ENCODE peak calls at places on chromosome 16, in nine cellular contexts. H, M, Z, X, G, L, N, T and K are unnamed samples.

GRCh38 chr16:35745191-35745590 is 2285.8 kb downstream of the TP53TG3F start:
- DNase-seq in H (no peak), M (no peak), Z (no peak), X (no peak), G (no peak), L (no peak), N (no peak), T (no peak), K (no peak)

GRCh38 chr16:13316008-13316407 is 414.6 kb downstream of the SHISA9 start:
- DNase-seq in H (no peak), M (no peak), Z (no peak), X (no peak), G (no peak), L (no peak), N (no peak), T (no peak), K (no peak)

GRCh38 chr16:19003935-19004334 is 20.2 kb downstream of the TMC7 start:
- DNase-seq in H (no peak), M (no peak), Z (no peak), X (no peak), G (no peak), L (no peak), N (no peak), T (no peak), K (no peak)

GRCh38 chr16:66551788-66552287 is 538 bp upstream of the CKLF start:
- DNase-seq in H (no peak), M (peak; percentile 26), Z (peak; percentile 26), X (no peak), G (no peak), L (no peak), N (peak; percentile 38), T (no peak), K (no peak)

GRCh38 chr16:70709457-70709856 is 23.6 kb upstream of the MTSS2 start:
- DNase-seq in H (no peak), M (no peak), Z (no peak), X (no peak), G (no peak), L (no peak), N (no peak), T (no peak), K (no peak)

GRCh38 chr16:86534779-86535605 is 20.0 kb downstream of the MTHFSD start:
- DNase-seq in H (no peak), M (no peak), Z (no peak), X (no peak), G (no peak), L (no peak), N (no peak), T (no peak), K (no peak)

GRCh38 chr16:3020604-3021448 is 658 bp downstream of the TNFRSF12A start:
- DNase-seq in H (no peak), M (peak; percentile 44), Z (peak; percentile 89), X (no peak), G (peak; percentile 94), L (peak; percentile 96), N (no peak), T (no peak), K (peak; percentile 93)

GRCh38 chr16:138049-138417 is 440 bp downstream of the NPRL3 start:
- DNase-seq in H (no peak), M (peak; percentile 56), Z (peak; percentile 51), X (peak; percentile 32), G (peak; percentile 72), L (peak; percentile 36), N (peak; percentile 56), T (no peak), K (peak; percentile 82)

GRCh38 chr16:28326881-28327610 is 34.7 kb downstream of the SBK1 start:
- DNase-seq in H (no peak), M (peak; percentile 82), Z (peak; percentile 57), X (peak; percentile 63), G (peak; percentile 79), L (peak; percentile 77), N (peak; percentile 86), T (peak; percentile 30), K (peak; percentile 80)

GRCh38 chr16:81524382-81524781 is 79.8 kb downstream of the CMIP start:
- DNase-seq in H (no peak), M (no peak), Z (no peak), X (peak; percentile 54), G (peak; percentile 53), L (no peak), N (no peak), T (no peak), K (no peak)

GRCh38 chr16:57318240-57318970 is 33.9 kb upstream of the PLLP start:
- DNase-seq in H (no peak), M (no peak), Z (no peak), X (no peak), G (no peak), L (peak; percentile 74), N (no peak), T (no peak), K (peak; percentile 55)

GRCh38 chr16:85420501-85421337 is 192.4 kb upstream of the GSE1 start:
- DNase-seq in H (no peak), M (peak; percentile 77), Z (peak; percentile 65), X (peak; percentile 80), G (peak; percentile 88), L (peak; percentile 78), N (peak; percentile 95), T (peak; percentile 50), K (peak; percentile 87)

GRCh38 chr16:69188716-69189115 is 1.8 kb downstream of the SNTB2 start:
- DNase-seq in H (no peak), M (no peak), Z (peak; percentile 43), X (no peak), G (no peak), L (no peak), N (no peak), T (no peak), K (no peak)

GRCh38 chr16:75481475-75481874 is 13.8 kb downstream of the CHST6 start:
- DNase-seq in H (no peak), M (no peak), Z (no peak), X (no peak), G (peak; percentile 34), L (no peak), N (no peak), T (no peak), K (no peak)

GRCh38 chr16:25366078-25366477 is 108.4 kb upstream of the ZKSCAN2 start:
- DNase-seq in H (no peak), M (peak; percentile 1), Z (no peak), X (no peak), G (no peak), L (no peak), N (no peak), T (no peak), K (no peak)

GRCh38 chr16:68826652-68827051 is 16.7 kb upstream of the TANGO6 start:
- DNase-seq in H (no peak), M (no peak), Z (no peak), X (no peak), G (no peak), L (no peak), N (no peak), T (no peak), K (no peak)

GRCh38 chr16:6250516-6250915 is 1082.1 kb upstream of the RBFOX1 start:
- DNase-seq in H (no peak), M (no peak), Z (no peak), X (no peak), G (no peak), L (no peak), N (no peak), T (no peak), K (no peak)

GRCh38 chr16:14307623-14308356 is 236.7 kb downstream of the MRTFB start:
- DNase-seq in H (no peak), M (peak; percentile 53), Z (peak; percentile 86), X (no peak), G (no peak), L (no peak), N (no peak), T (no peak), K (no peak)